ENCODE peak calls at places on chromosome 10, in ten cellular contexts. Q is AG09309; C is AG08396; S is CD4-positive, alpha-beta T cell; K is brain microvascular endothelial cell; E is HCEC 1CT; O is neural crest cell; W is CD8-positive, alpha-beta memory T cell; F is fibroblast of the aortic adventitia; I is DMS153. G is an unnamed sample.

GRCh38 chr10:86261933-86262665 is 104.5 kb downstream of the GRID1 start:
- DNase-seq in W (no peak), K (no peak), I (peak), C (no peak), F (no peak), S (no peak), E (no peak), O (no peak), Q (no peak), G (no peak)

GRCh38 chr10:66550351-66550750 is 375.5 kb upstream of the LRRTM3 start:
- DNase-seq in I (no peak), C (no peak), Q (no peak), K (no peak), W (no peak), O (no peak), E (no peak), S (no peak), F (no peak), G (no peak)

GRCh38 chr10:79259834-79260233 is 87.4 kb upstream of the PPIF start:
- DNase-seq in O (no peak), Q (no peak), C (no peak), F (no peak), E (no peak), I (no peak), S (no peak), K (no peak), W (no peak), G (no peak)

GRCh38 chr10:76026931-76027330 is 595.5 kb downstream of the LRMDA start:
- DNase-seq in W (no peak), S (no peak), C (no peak), I (no peak), F (no peak), K (no peak), E (no peak), O (no peak), Q (no peak), G (no peak)

GRCh38 chr10:103470755-103471653 is 8.0 kb downstream of the CALHM3 start:
- DNase-seq in Q (no peak), F (peak), I (no peak), E (peak), K (no peak), O (no peak), C (no peak), S (peak), W (peak), G (no peak)

GRCh38 chr10:111360260-111360925 is 283.6 kb downstream of the ADRA2A start:
- DNase-seq in O (no peak), E (no peak), C (no peak), K (no peak), F (peak), Q (no peak), I (peak), W (no peak), S (no peak), G (peak)

GRCh38 chr10:12308976-12309375 is 40.4 kb upstream of the CAMK1D start:
- DNase-seq in F (no peak), K (no peak), W (no peak), E (no peak), O (no peak), S (no peak), C (no peak), Q (no peak), I (no peak), G (no peak)

GRCh38 chr10:102413053-102413705 is 5.4 kb downstream of the PSD start:
- DNase-seq in W (peak), C (no peak), K (no peak), F (peak), O (peak), Q (no peak), S (no peak), I (peak), E (no peak), G (no peak)

GRCh38 chr10:22340362-22341189 is 4.7 kb upstream of the SPAG6 start:
- DNase-seq in O (peak), I (peak), Q (no peak), F (peak), W (peak), K (peak), E (peak), C (peak), S (no peak), G (peak)

GRCh38 chr10:127945335-127945734 is 38.4 kb downstream of the PTPRE start:
- DNase-seq in O (no peak), Q (no peak), I (peak), K (peak), F (peak), W (no peak), S (peak), C (no peak), E (no peak), G (no peak)

GRCh38 chr10:42955493-42955889 is 121.4 kb upstream of the RET start:
- DNase-seq in Q (no peak), O (no peak), C (no peak), F (no peak), W (no peak), K (no peak), S (no peak), I (no peak), E (no peak), G (no peak)

GRCh38 chr10:86292462-86293322 is 73.9 kb downstream of the GRID1 start:
- DNase-seq in E (no peak), S (no peak), F (no peak), K (no peak), Q (no peak), I (no peak), O (no peak), W (no peak), C (no peak), G (no peak)

GRCh38 chr10:59580257-59580863 is 129.3 kb downstream of the SLC16A9 start:
- DNase-seq in C (peak), E (peak), O (no peak), F (peak), I (peak), K (peak), Q (peak), W (no peak), S (no peak), G (no peak)